ENCODE peak calls at places on chromosomes 4 and X, in nine cellular contexts. Q is gastrocnemius medialis; Z is C1 segment of cervical spinal cord; O is activated naive CD8-positive, alpha-beta T cell treated with anti-CD3 and anti-CD28 coated beads, Interleukin-2, amount 50 U/mL, for 16 hours; R is astrocyte of the spinal cord; H is activated naive CD4-positive, alpha-beta T cell; Y is GM13977; W is esophagus squamous epithelium; P is ACHN. T is an unnamed sample.

GRCh38 chr4:99459546-99460042 is 24.5 kb upstream of the ADH7 start:
- DNase-seq in Y (no peak), Q (no peak), R (no peak), W (no peak), P (no peak), O (no peak), H (no peak), Z (no peak), T (no peak)

GRCh38 chr4:82692101-82692780 is 106.4 kb downstream of the SCD5 start:
- DNase-seq in Q (no peak), H (no peak), R (no peak), Z (no peak), P (no peak), O (no peak), W (no peak), Y (no peak), T (no peak)

GRCh38 chrX:20066968-20067708 is 49.6 kb downstream of the MAP7D2 start:
- DNase-seq in Y (peak), Z (no peak), W (no peak), Q (no peak), P (peak), R (peak), O (no peak), H (no peak), T (no peak)

GRCh38 chrX:153864561-153865320 is 21.2 kb downstream of the L1CAM start:
- DNase-seq in Y (peak), W (no peak), P (no peak), O (no peak), Q (no peak), Z (no peak), H (no peak), R (no peak), T (no peak)

GRCh38 chr4:14906805-14907204 is 95.5 kb upstream of the CPEB2 start:
- DNase-seq in R (peak), P (no peak), Z (no peak), H (no peak), O (no peak), Y (no peak), Q (no peak), W (no peak), T (no peak)

GRCh38 chr4:54525602-54526001 is 132.2 kb upstream of the KIT start:
- DNase-seq in H (no peak), O (no peak), Z (no peak), Y (no peak), P (peak), Q (no peak), W (no peak), R (peak), T (no peak)

GRCh38 chrX:46759645-46759974 is 692 bp upstream of the SLC9A7 start:
- DNase-seq in O (no peak), Z (no peak), P (no peak), Q (no peak), R (no peak), Y (no peak), H (no peak), W (no peak), T (no peak)

GRCh38 chrX:633655-634305 is 3.2 kb downstream of the SHOX start:
- DNase-seq in Y (no peak), P (no peak), O (no peak), H (no peak), W (no peak), R (no peak), Z (no peak), Q (no peak), T (no peak)

GRCh38 chr4:40311811-40312346 is 23.3 kb upstream of the CHRNA9 start:
- DNase-seq in W (no peak), P (no peak), R (no peak), Z (no peak), H (no peak), O (no peak), Y (no peak), Q (no peak), T (no peak)

GRCh38 chrX:15678339-15678738 is 13.7 kb upstream of the CLTRN start:
- DNase-seq in Q (no peak), H (no peak), O (no peak), Y (no peak), Z (no peak), W (no peak), R (no peak), P (no peak), T (no peak)

GRCh38 chrX:56745019-56745418 is 16.0 kb downstream of the NBDY start:
- DNase-seq in H (no peak), Q (no peak), Y (no peak), O (no peak), W (no peak), P (peak), Z (no peak), R (peak), T (no peak)

GRCh38 chrX:138847930-138848329 is 136.4 kb upstream of the FGF13 start:
- DNase-seq in R (peak), Y (no peak), O (no peak), Z (no peak), Q (no peak), H (no peak), W (no peak), P (no peak), T (no peak)

GRCh38 chrX:50813843-50814661 is at the start of gene SHROOM4:
- DNase-seq in O (no peak), W (no peak), Z (peak), Q (no peak), Y (no peak), H (no peak), P (peak), R (peak), T (no peak)

GRCh38 chrX:115972717-115973116 is 197.8 kb upstream of the AGTR2 start:
- DNase-seq in P (no peak), Q (no peak), Y (no peak), W (no peak), H (no peak), Z (no peak), O (no peak), R (no peak), T (no peak)

GRCh38 chr4:34709564-34709963 is 1534.8 kb downstream of the ARAP2 start:
- DNase-seq in Q (no peak), O (no peak), R (no peak), P (no peak), W (no peak), H (no peak), Y (no peak), Z (no peak), T (no peak)

GRCh38 chrX:22249371-22249770 is 23.3 kb upstream of the CBLL2 start:
- DNase-seq in Y (no peak), O (no peak), Z (no peak), W (no peak), Q (no peak), R (no peak), H (no peak), P (no peak), T (no peak)

GRCh38 chr4:45554423-45554822 is 569.4 kb downstream of the GABRG1 start:
- DNase-seq in H (no peak), Y (no peak), O (no peak), W (no peak), Z (no peak), P (no peak), R (peak), Q (no peak), T (no peak)